ENCODE peak calls at places on chromosomes 12 and 14, in five cellular contexts. R is mucosa of descending colon, C is H1, A is transverse colon, O is OCI-LY7. F is an unnamed sample.

GRCh38 chr12:32854716-32855115 is 41.9 kb downstream of the PKP2 start:
- DNase-seq in O (no peak), A (no peak), C (no peak), R (no peak), F (no peak)

GRCh38 chr14:93888995-93889394 is 38.1 kb upstream of the FAM181A start:
- DNase-seq in R (no peak), A (no peak), O (no peak), C (no peak), F (no peak)

GRCh38 chr14:42192659-42193425 is 586.2 kb downstream of the LRFN5 start:
- DNase-seq in R (no peak), O (no peak), C (no peak), A (no peak), F (peak; percentile 81)

GRCh38 chr12:115998119-115998633 is 279.3 kb downstream of the MED13L start:
- DNase-seq in R (no peak), A (peak; percentile 14), O (peak; percentile 50), C (peak; percentile 13), F (peak; percentile 8)

GRCh38 chr14:43168374-43168925 is 1338.6 kb downstream of the FSCB start:
- DNase-seq in R (no peak), O (no peak), A (peak; percentile 19), C (no peak), F (no peak)

GRCh38 chr14:94129111-94129757 is at the start of gene IFI27L2:
- DNase-seq in C (peak; percentile 47), O (peak; percentile 85), R (peak; percentile 80), A (peak; percentile 74), F (no peak)

GRCh38 chr14:51776102-51776894 is 84.1 kb upstream of the GNG2 start:
- DNase-seq in A (peak; percentile 37), C (peak; percentile 43), O (peak; percentile 59), R (peak; percentile 35), F (no peak)

GRCh38 chr12:103960567-103961227 is 5.0 kb upstream of the TDG start:
- DNase-seq in O (no peak), A (no peak), C (no peak), R (no peak), F (no peak)

GRCh38 chr12:7797698-7798398 is 8.6 kb downstream of the NANOG start:
- DNase-seq in A (no peak), O (no peak), C (no peak), R (no peak), F (no peak)

GRCh38 chr14:104280085-104280901 is 141.9 kb downstream of the KIF26A start:
- DNase-seq in C (no peak), A (no peak), O (no peak), R (peak; percentile 30), F (no peak)

GRCh38 chr12:3651585-3652424 is 101.1 kb downstream of the CRACR2A start:
- DNase-seq in O (no peak), A (no peak), R (no peak), C (no peak), F (no peak)

GRCh38 chr12:63977441-63977840 is 132.9 kb downstream of the SRGAP1 start:
- DNase-seq in O (no peak), C (no peak), A (no peak), R (no peak), F (no peak)

GRCh38 chr14:99531221-99532096 is 50.2 kb downstream of the CCNK start:
- DNase-seq in R (no peak), C (no peak), A (no peak), O (no peak), F (no peak)

GRCh38 chr12:47800582-47800981 is 19.1 kb downstream of the HDAC7 start:
- DNase-seq in C (no peak), R (no peak), O (no peak), A (no peak), F (no peak)

GRCh38 chr12:11653215-11653753 is 3.8 kb downstream of the ETV6 start:
- DNase-seq in A (peak; percentile 17), O (peak; percentile 55), R (no peak), C (no peak), F (no peak)

GRCh38 chr12:541676-542289 is 82.0 kb downstream of the B4GALNT3 start:
- DNase-seq in A (no peak), O (no peak), R (peak; percentile 34), C (no peak), F (no peak)

GRCh38 chr12:26803552-26803951 is 29.4 kb downstream of the ITPR2 start:
- DNase-seq in O (no peak), A (no peak), C (no peak), R (no peak), F (no peak)

GRCh38 chr12:46553911-46554310 is 181.3 kb upstream of the SLC38A2 start:
- DNase-seq in R (no peak), O (no peak), A (no peak), C (no peak), F (no peak)

GRCh38 chr14:97878727-97879126 is 1081.5 kb downstream of the VRK1 start:
- DNase-seq in O (no peak), C (no peak), R (no peak), A (peak; percentile 10), F (no peak)

GRCh38 chr12:75658826-75659823 is 147.7 kb upstream of the KRR1 start:
- DNase-seq in C (no peak), A (no peak), R (no peak), O (no peak), F (no peak)
- H3K4me1 ChIP-seq in C (no peaks in the 10 kb centered on the region), A (peaks cover 6% of the 10 kb centered on the region), R (no peaks in the 10 kb centered on the region), O (no peaks in the 10 kb centered on the region), F (peaks cover 46% of the 10 kb centered on the region)

GRCh38 chr12:124694846-124695497 is 127.6 kb upstream of the NCOR2 start:
- DNase-seq in C (no peak), A (no peak), R (no peak), O (no peak), F (no peak)

GRCh38 chr12:124694250-124694649 is 126.8 kb upstream of the NCOR2 start:
- DNase-seq in C (no peak), O (peak; percentile 17), A (no peak), R (no peak), F (no peak)

GRCh38 chr12:124693356-124693755 is 125.9 kb upstream of the NCOR2 start:
- DNase-seq in R (no peak), A (no peak), C (no peak), O (no peak), F (no peak)

GRCh38 chr12:124696689-124697476 is 129.5 kb upstream of the NCOR2 start:
- DNase-seq in R (no peak), O (no peak), C (no peak), A (no peak), F (no peak)

DNA sequence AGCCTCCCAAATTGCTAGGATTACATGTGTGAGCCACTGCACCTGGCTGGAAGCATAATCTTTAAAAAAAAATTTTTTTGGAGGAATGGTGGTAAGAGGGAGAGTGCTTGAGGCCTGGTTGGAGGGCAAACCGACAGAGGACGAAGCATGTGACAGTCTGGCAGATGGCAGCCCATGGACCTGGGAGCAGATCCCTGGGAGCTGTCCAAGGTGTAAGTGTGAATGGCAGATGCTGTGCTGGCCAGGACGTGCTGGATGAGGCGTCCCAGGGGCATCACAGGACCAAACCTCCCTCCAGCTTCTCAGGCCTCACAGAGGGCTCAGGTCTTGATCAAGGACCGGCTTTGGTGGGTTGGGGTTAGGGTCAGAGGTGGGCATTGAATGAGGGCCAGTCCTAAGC is 128.4 kb upstream of the NCOR2 start:
- DNase-seq in O (no peak), A (no peak), R (no peak), C (no peak), F (no peak)
- H3K4me1 ChIP-seq in O (no peaks in the 10 kb centered on the region), A (no peaks in the 10 kb centered on the region), R (no peaks in the 10 kb centered on the region), C (peaks cover 2% of the 10 kb centered on the region), F (peaks cover 16% of the 10 kb centered on the region)

GRCh38 chr12:108629156-108629555 is 4.5 kb downstream of the SELPLG start:
- DNase-seq in O (no peak), A (peak; percentile 8), C (no peak), R (no peak), F (no peak)

GRCh38 chr12:108623577-108623976 is 10.1 kb downstream of the SELPLG start:
- DNase-seq in O (no peak), R (peak; percentile 18), C (no peak), A (no peak), F (no peak)

GRCh38 chr12:108630481-108631207 is 3.0 kb downstream of the SELPLG start:
- DNase-seq in O (peak; percentile 47), C (no peak), R (no peak), A (no peak), F (no peak)

GRCh38 chr12:108629824-108630476 is 3.7 kb downstream of the SELPLG start:
- DNase-seq in O (no peak), A (no peak), C (no peak), R (no peak), F (no peak)

DNA sequence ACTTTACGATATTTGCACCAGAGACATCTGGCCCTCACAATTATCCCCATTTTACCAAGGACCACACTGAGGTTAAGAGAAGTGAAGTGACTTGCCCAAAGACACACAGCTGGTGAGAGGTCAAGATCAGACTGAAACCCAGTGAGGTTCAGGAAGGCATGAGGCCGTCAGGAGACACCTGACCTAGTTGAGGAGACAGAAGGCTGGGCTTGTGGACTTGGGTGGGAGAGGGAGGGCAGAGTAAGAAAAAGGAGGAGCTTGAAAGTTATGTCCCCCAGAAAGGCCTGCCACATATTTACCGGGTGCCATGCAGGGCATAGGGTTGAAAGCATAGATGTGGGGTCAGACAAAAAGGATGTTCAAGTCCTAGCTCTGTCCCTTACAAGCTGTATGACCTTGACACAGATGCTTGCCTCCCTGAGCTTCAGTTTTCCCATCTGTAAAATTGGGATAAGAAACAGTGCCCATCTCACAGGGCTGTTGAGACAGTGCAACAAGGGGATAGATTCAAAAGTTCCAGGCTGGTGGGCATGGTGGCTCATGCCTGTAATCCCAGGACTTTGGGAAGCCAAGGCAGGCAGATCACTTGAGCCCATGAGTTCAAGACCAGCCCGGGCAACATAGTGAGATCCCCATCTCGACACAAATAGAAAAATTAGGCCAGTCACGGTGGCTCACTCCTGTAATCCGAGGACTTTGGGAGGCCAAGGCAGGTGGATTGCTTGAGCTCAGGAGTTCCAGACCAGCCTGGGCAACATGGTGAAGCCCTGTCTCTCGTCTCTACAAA is 6.4 kb downstream of the SELPLG start:
- DNase-seq in C (no peak), O (no peak), A (no peak), R (no peak), F (no peak)
- H3K4me1 ChIP-seq in C (peaks cover 4% of the 10 kb centered on the region), O (peaks cover 68% of the 10 kb centered on the region), A (peaks cover 10% of the 10 kb centered on the region), R (peaks cover 8% of the 10 kb centered on the region), F (peaks cover 21% of the 10 kb centered on the region)

GRCh38 chr14:68365228-68365627 is 427.6 kb downstream of the ZFP36L1 start:
- DNase-seq in R (no peak), C (no peak), A (no peak), O (no peak), F (no peak)

GRCh38 chr14:68368850-68369249 is 424.0 kb downstream of the ZFP36L1 start:
- DNase-seq in A (no peak), C (no peak), O (no peak), R (no peak), F (no peak)

GRCh38 chr14:68367444-68368014 is 425.3 kb downstream of the ZFP36L1 start:
- DNase-seq in A (no peak), C (no peak), O (no peak), R (no peak), F (no peak)

GRCh38 chr14:68364823-68365222 is 428.0 kb downstream of the ZFP36L1 start:
- DNase-seq in A (no peak), C (no peak), O (no peak), R (no peak), F (no peak)

GRCh38 chr14:68366656-68367055 is 426.2 kb downstream of the ZFP36L1 start:
- DNase-seq in C (no peak), O (no peak), A (no peak), R (no peak), F (no peak)
- H3K4me1 ChIP-seq in C (peaks cover 11% of the 10 kb centered on the region), O (peaks cover 90% of the 10 kb centered on the region), A (no peaks in the 10 kb centered on the region), R (peaks cover 10% of the 10 kb centered on the region), F (no peaks in the 10 kb centered on the region)

F was measured in Panc1.